ENCODE peak calls at places on chromosomes 4 and X, in ten cellular contexts. One of them, this sample, is unnamed.

GRCh38 chr4:151443247-151443646 is 34.3 kb downstream of the FHIP1A start:
- DNase-seq in GM10248: no peak
- DNase-seq in PC-3: no peak
- DNase-seq in endothelial cell: no peak
- DNase-seq in left ventricle myocardium inferior: no peak
- DNase-seq in kidney: no peak
- DNase-seq in substantia nigra: no peak
- DNase-seq in activated T-cell treated with anti-CD3 and anti-CD28 coated beads, Interleukin-2, amount 50 U/mL, for 24 hours: no peak
- DNase-seq in AG10803: no peak
- DNase-seq in HT1080: no peak
- DNase-seq in this sample: no peak

GRCh38 chrX:104618106-104618895 is 52.3 kb downstream of the IL1RAPL2 start:
- DNase-seq in activated T-cell treated with anti-CD3 and anti-CD28 coated beads, Interleukin-2, amount 50 U/mL, for 24 hours: no peak
- DNase-seq in left ventricle myocardium inferior: no peak
- DNase-seq in PC-3: peak
- DNase-seq in substantia nigra: no peak
- DNase-seq in endothelial cell: no peak
- DNase-seq in HT1080: peak
- DNase-seq in kidney: no peak
- DNase-seq in GM10248: no peak
- DNase-seq in AG10803: no peak
- DNase-seq in this sample: no peak

GRCh38 chr4:86050516-86050915 is 309.3 kb downstream of the MAPK10 start:
- DNase-seq in PC-3: no peak
- DNase-seq in activated T-cell treated with anti-CD3 and anti-CD28 coated beads, Interleukin-2, amount 50 U/mL, for 24 hours: no peak
- DNase-seq in substantia nigra: no peak
- DNase-seq in AG10803: no peak
- DNase-seq in GM10248: no peak
- DNase-seq in HT1080: no peak
- DNase-seq in endothelial cell: no peak
- DNase-seq in kidney: no peak
- DNase-seq in left ventricle myocardium inferior: no peak
- DNase-seq in this sample: no peak

GRCh38 chr4:138205531-138206233 is 36.5 kb downstream of the SLC7A11 start:
- DNase-seq in endothelial cell: no peak
- DNase-seq in PC-3: no peak
- DNase-seq in activated T-cell treated with anti-CD3 and anti-CD28 coated beads, Interleukin-2, amount 50 U/mL, for 24 hours: no peak
- DNase-seq in HT1080: no peak
- DNase-seq in GM10248: no peak
- DNase-seq in substantia nigra: no peak
- DNase-seq in left ventricle myocardium inferior: no peak
- DNase-seq in AG10803: no peak
- DNase-seq in kidney: no peak
- DNase-seq in this sample: no peak

GRCh38 chr4:112170451-112170993 is 25.3 kb downstream of the FAM241A start:
- DNase-seq in activated T-cell treated with anti-CD3 and anti-CD28 coated beads, Interleukin-2, amount 50 U/mL, for 24 hours: no peak
- DNase-seq in endothelial cell: no peak
- DNase-seq in GM10248: no peak
- DNase-seq in kidney: no peak
- DNase-seq in AG10803: peak
- DNase-seq in PC-3: peak
- DNase-seq in HT1080: peak
- DNase-seq in left ventricle myocardium inferior: no peak
- DNase-seq in substantia nigra: no peak
- DNase-seq in this sample: no peak

GRCh38 chrX:39409246-39409917 is 608.1 kb downstream of the MID1IP1 start:
- DNase-seq in kidney: no peak
- DNase-seq in GM10248: no peak
- DNase-seq in activated T-cell treated with anti-CD3 and anti-CD28 coated beads, Interleukin-2, amount 50 U/mL, for 24 hours: no peak
- DNase-seq in substantia nigra: no peak
- DNase-seq in PC-3: no peak
- DNase-seq in endothelial cell: no peak
- DNase-seq in HT1080: no peak
- DNase-seq in left ventricle myocardium inferior: no peak
- DNase-seq in AG10803: no peak
- DNase-seq in this sample: no peak

GRCh38 chrX:129961180-129962083 is 21.0 kb upstream of the BCORL1 start:
- DNase-seq in endothelial cell: no peak
- DNase-seq in substantia nigra: no peak
- DNase-seq in HT1080: peak
- DNase-seq in activated T-cell treated with anti-CD3 and anti-CD28 coated beads, Interleukin-2, amount 50 U/mL, for 24 hours: peak
- DNase-seq in kidney: peak
- DNase-seq in GM10248: peak
- DNase-seq in AG10803: no peak
- DNase-seq in PC-3: peak
- DNase-seq in left ventricle myocardium inferior: peak
- DNase-seq in this sample: peak

GRCh38 chr4:118746251-118746919 is 61.2 kb downstream of the METTL14 start:
- DNase-seq in HT1080: no peak
- DNase-seq in substantia nigra: no peak
- DNase-seq in PC-3: no peak
- DNase-seq in GM10248: no peak
- DNase-seq in endothelial cell: no peak
- DNase-seq in activated T-cell treated with anti-CD3 and anti-CD28 coated beads, Interleukin-2, amount 50 U/mL, for 24 hours: no peak
- DNase-seq in kidney: no peak
- DNase-seq in AG10803: no peak
- DNase-seq in left ventricle myocardium inferior: peak
- DNase-seq in this sample: no peak

GRCh38 chr4:34619531-34620109 is 1624.7 kb downstream of the ARAP2 start:
- DNase-seq in left ventricle myocardium inferior: no peak
- DNase-seq in endothelial cell: no peak
- DNase-seq in GM10248: no peak
- DNase-seq in AG10803: no peak
- DNase-seq in kidney: no peak
- DNase-seq in substantia nigra: no peak
- DNase-seq in HT1080: peak
- DNase-seq in PC-3: peak
- DNase-seq in activated T-cell treated with anti-CD3 and anti-CD28 coated beads, Interleukin-2, amount 50 U/mL, for 24 hours: no peak
- DNase-seq in this sample: no peak

GRCh38 chr4:39259571-39260330 is 77.4 kb downstream of the WDR19 start:
- DNase-seq in GM10248: no peak
- DNase-seq in HT1080: peak
- DNase-seq in activated T-cell treated with anti-CD3 and anti-CD28 coated beads, Interleukin-2, amount 50 U/mL, for 24 hours: no peak
- DNase-seq in left ventricle myocardium inferior: no peak
- DNase-seq in endothelial cell: no peak
- DNase-seq in AG10803: peak
- DNase-seq in kidney: no peak
- DNase-seq in PC-3: peak
- DNase-seq in substantia nigra: no peak
- DNase-seq in this sample: no peak

GRCh38 chr4:2552806-2553205 is 16.4 kb downstream of the FAM193A start:
- DNase-seq in kidney: peak
- DNase-seq in substantia nigra: no peak
- DNase-seq in PC-3: no peak
- DNase-seq in activated T-cell treated with anti-CD3 and anti-CD28 coated beads, Interleukin-2, amount 50 U/mL, for 24 hours: no peak
- DNase-seq in HT1080: no peak
- DNase-seq in endothelial cell: no peak
- DNase-seq in AG10803: no peak
- DNase-seq in GM10248: no peak
- DNase-seq in left ventricle myocardium inferior: no peak
- DNase-seq in this sample: no peak

GRCh38 chr4:163554870-163555465 is 60.5 kb downstream of the TMA16 start:
- DNase-seq in AG10803: peak
- DNase-seq in activated T-cell treated with anti-CD3 and anti-CD28 coated beads, Interleukin-2, amount 50 U/mL, for 24 hours: no peak
- DNase-seq in HT1080: peak
- DNase-seq in kidney: no peak
- DNase-seq in PC-3: peak
- DNase-seq in endothelial cell: no peak
- DNase-seq in left ventricle myocardium inferior: no peak
- DNase-seq in substantia nigra: no peak
- DNase-seq in GM10248: no peak
- DNase-seq in this sample: no peak

GRCh38 chrX:51814066-51814465 is 70.8 kb downstream of the GSPT2 start:
- DNase-seq in endothelial cell: no peak
- DNase-seq in left ventricle myocardium inferior: no peak
- DNase-seq in GM10248: no peak
- DNase-seq in substantia nigra: no peak
- DNase-seq in AG10803: no peak
- DNase-seq in PC-3: no peak
- DNase-seq in HT1080: no peak
- DNase-seq in activated T-cell treated with anti-CD3 and anti-CD28 coated beads, Interleukin-2, amount 50 U/mL, for 24 hours: no peak
- DNase-seq in kidney: no peak
- DNase-seq in this sample: no peak

GRCh38 chr4:84403656-84404055 is 95.4 kb downstream of the NKX6-1 start:
- DNase-seq in GM10248: no peak
- DNase-seq in AG10803: peak
- DNase-seq in HT1080: peak
- DNase-seq in left ventricle myocardium inferior: no peak
- DNase-seq in substantia nigra: no peak
- DNase-seq in activated T-cell treated with anti-CD3 and anti-CD28 coated beads, Interleukin-2, amount 50 U/mL, for 24 hours: no peak
- DNase-seq in PC-3: peak
- DNase-seq in kidney: no peak
- DNase-seq in endothelial cell: no peak
- DNase-seq in this sample: no peak

GRCh38 chr4:108135549-108136209 is 33.1 kb downstream of the LEF1 start:
- DNase-seq in kidney: no peak
- DNase-seq in HT1080: no peak
- DNase-seq in endothelial cell: no peak
- DNase-seq in substantia nigra: no peak
- DNase-seq in AG10803: no peak
- DNase-seq in activated T-cell treated with anti-CD3 and anti-CD28 coated beads, Interleukin-2, amount 50 U/mL, for 24 hours: no peak
- DNase-seq in left ventricle myocardium inferior: no peak
- DNase-seq in PC-3: no peak
- DNase-seq in GM10248: no peak
- DNase-seq in this sample: no peak

GRCh38 chr4:32462944-32463343 is 1742.8 kb downstream of the PCDH7 start:
- DNase-seq in endothelial cell: peak
- DNase-seq in PC-3: peak
- DNase-seq in substantia nigra: no peak
- DNase-seq in activated T-cell treated with anti-CD3 and anti-CD28 coated beads, Interleukin-2, amount 50 U/mL, for 24 hours: no peak
- DNase-seq in left ventricle myocardium inferior: no peak
- DNase-seq in kidney: no peak
- DNase-seq in HT1080: no peak
- DNase-seq in AG10803: peak
- DNase-seq in GM10248: no peak
- DNase-seq in this sample: no peak

GRCh38 chrX:78527263-78527662 is 131.9 kb downstream of the RTL3 start:
- DNase-seq in kidney: no peak
- DNase-seq in activated T-cell treated with anti-CD3 and anti-CD28 coated beads, Interleukin-2, amount 50 U/mL, for 24 hours: no peak
- DNase-seq in left ventricle myocardium inferior: no peak
- DNase-seq in PC-3: peak
- DNase-seq in HT1080: peak
- DNase-seq in substantia nigra: no peak
- DNase-seq in GM10248: no peak
- DNase-seq in AG10803: peak
- DNase-seq in endothelial cell: no peak
- DNase-seq in this sample: no peak

GRCh38 chr4:110122201-110122600 is 76.2 kb downstream of the ELOVL6 start:
- DNase-seq in PC-3: no peak
- DNase-seq in activated T-cell treated with anti-CD3 and anti-CD28 coated beads, Interleukin-2, amount 50 U/mL, for 24 hours: no peak
- DNase-seq in kidney: no peak
- DNase-seq in substantia nigra: no peak
- DNase-seq in HT1080: no peak
- DNase-seq in AG10803: peak
- DNase-seq in GM10248: no peak
- DNase-seq in endothelial cell: no peak
- DNase-seq in left ventricle myocardium inferior: no peak
- DNase-seq in this sample: no peak

GRCh38 chr4:136687118-136687517 is 845.2 kb downstream of the PCDH18 start:
- DNase-seq in activated T-cell treated with anti-CD3 and anti-CD28 coated beads, Interleukin-2, amount 50 U/mL, for 24 hours: no peak
- DNase-seq in kidney: peak
- DNase-seq in substantia nigra: no peak
- DNase-seq in AG10803: no peak
- DNase-seq in PC-3: no peak
- DNase-seq in left ventricle myocardium inferior: no peak
- DNase-seq in GM10248: no peak
- DNase-seq in endothelial cell: no peak
- DNase-seq in HT1080: no peak
- DNase-seq in this sample: no peak

GRCh38 chr4:138392751-138393308 is 150.7 kb upstream of the SLC7A11 start:
- DNase-seq in kidney: no peak
- DNase-seq in activated T-cell treated with anti-CD3 and anti-CD28 coated beads, Interleukin-2, amount 50 U/mL, for 24 hours: no peak
- DNase-seq in AG10803: peak
- DNase-seq in HT1080: no peak
- DNase-seq in PC-3: no peak
- DNase-seq in endothelial cell: no peak
- DNase-seq in GM10248: no peak
- DNase-seq in substantia nigra: no peak
- DNase-seq in left ventricle myocardium inferior: no peak
- DNase-seq in this sample: no peak

GRCh38 chr4:185590982-185591381 is 55.7 kb upstream of the PDLIM3 start:
- DNase-seq in endothelial cell: no peak
- DNase-seq in GM10248: no peak
- DNase-seq in left ventricle myocardium inferior: no peak
- DNase-seq in substantia nigra: no peak
- DNase-seq in kidney: no peak
- DNase-seq in activated T-cell treated with anti-CD3 and anti-CD28 coated beads, Interleukin-2, amount 50 U/mL, for 24 hours: no peak
- DNase-seq in AG10803: no peak
- DNase-seq in PC-3: no peak
- DNase-seq in HT1080: no peak
- DNase-seq in this sample: no peak

GRCh38 chr4:78864405-78865024 is 74.7 kb downstream of the PAQR3 start:
- DNase-seq in kidney: no peak
- DNase-seq in endothelial cell: peak
- DNase-seq in activated T-cell treated with anti-CD3 and anti-CD28 coated beads, Interleukin-2, amount 50 U/mL, for 24 hours: no peak
- DNase-seq in left ventricle myocardium inferior: no peak
- DNase-seq in substantia nigra: no peak
- DNase-seq in HT1080: peak
- DNase-seq in PC-3: peak
- DNase-seq in AG10803: peak
- DNase-seq in GM10248: peak
- DNase-seq in this sample: no peak

GRCh38 chr4:118086334-118086733 is 52.0 kb downstream of the NDST3 start:
- DNase-seq in HT1080: peak
- DNase-seq in left ventricle myocardium inferior: no peak
- DNase-seq in kidney: no peak
- DNase-seq in substantia nigra: no peak
- DNase-seq in activated T-cell treated with anti-CD3 and anti-CD28 coated beads, Interleukin-2, amount 50 U/mL, for 24 hours: no peak
- DNase-seq in GM10248: no peak
- DNase-seq in PC-3: peak
- DNase-seq in endothelial cell: no peak
- DNase-seq in AG10803: peak
- DNase-seq in this sample: no peak

GRCh38 chr4:185591679-185592141 is 56.4 kb upstream of the PDLIM3 start:
- DNase-seq in kidney: no peak
- DNase-seq in HT1080: no peak
- DNase-seq in PC-3: peak
- DNase-seq in left ventricle myocardium inferior: no peak
- DNase-seq in endothelial cell: no peak
- DNase-seq in AG10803: peak
- DNase-seq in activated T-cell treated with anti-CD3 and anti-CD28 coated beads, Interleukin-2, amount 50 U/mL, for 24 hours: no peak
- DNase-seq in substantia nigra: no peak
- DNase-seq in GM10248: no peak
- DNase-seq in this sample: no peak

GRCh38 chr4:72463724-72464123 is 105.3 kb downstream of the ADAMTS3 start:
- DNase-seq in AG10803: no peak
- DNase-seq in GM10248: no peak
- DNase-seq in endothelial cell: no peak
- DNase-seq in activated T-cell treated with anti-CD3 and anti-CD28 coated beads, Interleukin-2, amount 50 U/mL, for 24 hours: no peak
- DNase-seq in PC-3: no peak
- DNase-seq in substantia nigra: no peak
- DNase-seq in left ventricle myocardium inferior: no peak
- DNase-seq in kidney: no peak
- DNase-seq in HT1080: no peak
- DNase-seq in this sample: no peak

GRCh38 chr4:172042714-172043114 is 229.5 kb downstream of the GALNTL6 start:
- DNase-seq in endothelial cell: no peak
- DNase-seq in AG10803: no peak
- DNase-seq in left ventricle myocardium inferior: no peak
- DNase-seq in GM10248: no peak
- DNase-seq in PC-3: peak
- DNase-seq in activated T-cell treated with anti-CD3 and anti-CD28 coated beads, Interleukin-2, amount 50 U/mL, for 24 hours: no peak
- DNase-seq in substantia nigra: no peak
- DNase-seq in kidney: no peak
- DNase-seq in HT1080: peak
- DNase-seq in this sample: no peak

GRCh38 chr4:87053064-87053693 is 118.4 kb downstream of the AFF1 start:
- DNase-seq in AG10803: no peak
- DNase-seq in GM10248: no peak
- DNase-seq in PC-3: peak
- DNase-seq in HT1080: no peak
- DNase-seq in kidney: no peak
- DNase-seq in left ventricle myocardium inferior: no peak
- DNase-seq in endothelial cell: no peak
- DNase-seq in activated T-cell treated with anti-CD3 and anti-CD28 coated beads, Interleukin-2, amount 50 U/mL, for 24 hours: no peak
- DNase-seq in substantia nigra: no peak
- DNase-seq in this sample: no peak

GRCh38 chr4:173990879-173991231 is 292.6 kb downstream of the FBXO8 start:
- DNase-seq in GM10248: no peak
- DNase-seq in endothelial cell: no peak
- DNase-seq in HT1080: no peak
- DNase-seq in substantia nigra: no peak
- DNase-seq in AG10803: no peak
- DNase-seq in kidney: peak
- DNase-seq in PC-3: no peak
- DNase-seq in left ventricle myocardium inferior: peak
- DNase-seq in activated T-cell treated with anti-CD3 and anti-CD28 coated beads, Interleukin-2, amount 50 U/mL, for 24 hours: no peak
- DNase-seq in this sample: no peak